ENCODE peak calls at places on chromosomes 4 and X, in five cellular contexts. Y, I, J, M and G are unnamed samples.

GRCh38 chr4:6235901-6236625 is 33.6 kb upstream of the WFS1 start:
- DNase-seq in Y (no peak), I (no peak), J (no peak), M (no peak), G (no peak)

GRCh38 chr4:41839945-41840854 is 91.7 kb upstream of the PHOX2B start:
- DNase-seq in Y (no peak), I (no peak), M (no peak), J (no peak), G (no peak)

GRCh38 chrX:123219916-123220315 is 35.8 kb downstream of the GRIA3 start:
- DNase-seq in I (no peak), Y (peak), J (no peak), M (peak), G (no peak)

GRCh38 chrX:40570346-40571093 is 10.2 kb upstream of the ATP6AP2 start:
- DNase-seq in Y (no peak), J (no peak), M (no peak), I (no peak), G (no peak)

GRCh38 chr4:1009647-1010521 is 1.5 kb upstream of the FGFRL1 start:
- DNase-seq in J (peak), M (peak), Y (peak), I (peak), G (peak)

GRCh38 chr4:165827018-165827417 is 46.0 kb upstream of the TLL1 start:
- DNase-seq in J (no peak), M (no peak), I (no peak), Y (no peak), G (no peak)

GRCh38 chrX:20267924-20268701 is 1.4 kb upstream of the RPS6KA3 start:
- DNase-seq in Y (peak), J (peak), M (peak), I (peak), G (peak)

GRCh38 chr4:77636902-77637301 is 31.3 kb downstream of the CXCL13 start:
- DNase-seq in Y (no peak), J (no peak), I (no peak), M (no peak), G (peak)

GRCh38 chrX:44904542-44905115 is 31.6 kb downstream of the KDM6A start:
- DNase-seq in I (no peak), J (no peak), M (no peak), Y (no peak), G (no peak)

GRCh38 chr4:13866881-13867280 is 239.4 kb upstream of the BOD1L1 start:
- DNase-seq in I (no peak), M (no peak), Y (no peak), J (no peak), G (no peak)

GRCh38 chr4:56782019-56782418 is 39.5 kb downstream of the SPINK2 start:
- DNase-seq in I (no peak), Y (no peak), M (no peak), J (no peak), G (no peak)

GRCh38 chr4:83112678-83113428 is 1.7 kb downstream of the PLAC8 start:
- DNase-seq in M (no peak), J (no peak), Y (no peak), I (no peak), G (no peak)

GRCh38 chr4:125392683-125393082 is 77.9 kb downstream of the FAT4 start:
- DNase-seq in I (no peak), J (no peak), M (no peak), Y (no peak), G (no peak)

GRCh38 chr4:115920637-115921036 is 807.2 kb upstream of the NDST4 start:
- DNase-seq in M (no peak), I (no peak), Y (no peak), J (no peak), G (no peak)

GRCh38 chr4:30757357-30757756 is 37.2 kb downstream of the PCDH7 start:
- DNase-seq in J (no peak), I (no peak), M (no peak), Y (no peak), G (no peak)

GRCh38 chr4:42428036-42428435 is 30.7 kb downstream of the SHISA3 start:
- DNase-seq in M (no peak), J (no peak), Y (no peak), I (no peak), G (no peak)

GRCh38 chr4:131644619-131645018 is 1504.5 kb upstream of the PCDH10 start:
- DNase-seq in M (no peak), Y (no peak), I (no peak), J (peak), G (no peak)

GRCh38 chr4:7157666-7158065 is 34.7 kb upstream of the SORCS2 start:
- DNase-seq in Y (peak), M (peak), J (no peak), I (peak), G (no peak)

GRCh38 chrX:120797201-120797938 is 78.3 kb downstream of the CT47B1 start:
- DNase-seq in Y (no peak), J (no peak), M (no peak), I (no peak), G (no peak)

GRCh38 chr4:142595222-142595871 is 250.8 kb downstream of the INPP4B start:
- DNase-seq in Y (no peak), J (no peak), M (no peak), I (no peak), G (peak)

GRCh38 chrX:52359614-52360232 is 9.1 kb upstream of the XAGE2 start:
- DNase-seq in I (no peak), J (no peak), Y (no peak), M (no peak), G (no peak)

GRCh38 chr4:146952896-146953295 is 7.2 kb upstream of the TTC29 start:
- DNase-seq in M (no peak), I (no peak), Y (no peak), J (no peak), G (no peak)

GRCh38 chr4:6750302-6751221 is 32.0 kb upstream of the KIAA0232 start:
- DNase-seq in Y (no peak), J (no peak), M (no peak), I (no peak), G (peak)

GRCh38 chr4:145732895-145733880 is 53.2 kb downstream of the C4orf51 start:
- DNase-seq in I (peak), Y (peak), J (peak), M (peak), G (peak)
- TF ChIP-seq POLR2A in I (peak), Y (peak), J (peak), M (no peak), G (peak)

GRCh38 chr4:3340038-3340702 is 47.3 kb downstream of the RGS12 start:
- DNase-seq in Y (no peak), J (no peak), I (no peak), M (peak), G (no peak)

GRCh38 chr4:3342182-3342854 is 49.5 kb downstream of the RGS12 start:
- DNase-seq in Y (no peak), M (peak), J (no peak), I (no peak), G (no peak)

GRCh38 chr4:3339566-3339965 is 46.7 kb downstream of the RGS12 start:
- DNase-seq in Y (no peak), I (no peak), M (no peak), J (no peak), G (no peak)

GRCh38 chr4:3341760-3342159 is 48.9 kb downstream of the RGS12 start:
- DNase-seq in J (no peak), M (peak), Y (no peak), I (no peak), G (no peak)

DNA sequence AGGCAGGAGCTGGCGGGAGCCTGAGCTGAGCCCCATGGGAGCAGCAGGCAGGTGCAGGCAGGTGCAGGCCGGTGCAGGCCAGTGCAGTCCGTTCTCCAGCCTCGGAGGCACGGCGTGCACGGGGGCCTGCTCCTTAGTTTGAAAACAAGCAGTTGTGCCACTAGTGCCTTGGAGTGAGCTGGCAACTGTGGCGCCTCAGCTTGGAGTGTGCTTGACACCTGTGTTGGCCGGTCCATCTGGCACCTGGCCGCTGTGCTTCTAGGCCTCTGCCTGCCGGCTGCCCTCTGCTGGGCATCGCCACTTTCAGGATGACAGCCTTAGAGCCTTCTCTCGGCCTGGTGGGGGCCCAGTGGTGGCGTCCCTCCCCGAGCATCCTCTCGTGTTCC is 47.9 kb downstream of the RGS12 start:
- DNase-seq in I (no peak), Y (no peak), M (peak), J (no peak), G (peak)
- TF ChIP-seq CTCF in I (no peak), Y (no peak), M (peak), J (peak), G (peak)

GRCh38 chr4:123396294-123397275 is at the start of gene SPRY1:
- DNase-seq in J (peak), Y (peak), I (peak), M (peak), G (peak)
- TF ChIP-seq POLR2A in J (peak), Y (peak), I (peak), M (peak), G (peak)

DNA sequence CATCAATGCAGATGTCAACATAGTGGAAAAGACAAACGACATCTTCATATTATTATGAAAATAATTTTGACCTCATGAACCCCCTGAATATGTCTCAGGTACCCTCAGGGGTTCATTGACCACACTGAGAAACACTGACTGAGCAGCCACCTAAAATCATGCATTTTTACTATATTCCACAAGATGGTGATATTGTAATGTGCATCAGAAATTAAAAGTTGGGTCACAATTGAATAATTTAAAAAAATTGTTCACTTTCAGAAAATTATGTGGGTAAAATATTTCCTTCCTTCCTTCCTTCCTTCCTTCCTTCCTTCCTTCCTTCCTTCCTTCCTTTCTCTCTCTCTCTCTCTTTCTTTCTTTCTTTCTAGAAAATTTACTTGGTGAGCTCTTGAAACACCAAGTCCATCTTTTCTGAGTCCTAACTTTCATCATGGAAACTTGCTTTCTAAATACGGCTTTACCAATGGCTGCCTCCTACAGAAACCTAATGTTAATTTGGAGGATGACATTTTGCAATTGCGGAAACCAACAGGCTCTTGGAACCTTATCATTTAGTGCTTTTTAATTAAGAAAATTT is 103.6 kb downstream of the RTL3 start:
- DNase-seq in M (no peak), I (no peak), Y (no peak), J (no peak), G (no peak)
- TF ChIP-seq CTCF in M (peak), I (peak), Y (peak), J (no peak), G (no peak)

DNA sequence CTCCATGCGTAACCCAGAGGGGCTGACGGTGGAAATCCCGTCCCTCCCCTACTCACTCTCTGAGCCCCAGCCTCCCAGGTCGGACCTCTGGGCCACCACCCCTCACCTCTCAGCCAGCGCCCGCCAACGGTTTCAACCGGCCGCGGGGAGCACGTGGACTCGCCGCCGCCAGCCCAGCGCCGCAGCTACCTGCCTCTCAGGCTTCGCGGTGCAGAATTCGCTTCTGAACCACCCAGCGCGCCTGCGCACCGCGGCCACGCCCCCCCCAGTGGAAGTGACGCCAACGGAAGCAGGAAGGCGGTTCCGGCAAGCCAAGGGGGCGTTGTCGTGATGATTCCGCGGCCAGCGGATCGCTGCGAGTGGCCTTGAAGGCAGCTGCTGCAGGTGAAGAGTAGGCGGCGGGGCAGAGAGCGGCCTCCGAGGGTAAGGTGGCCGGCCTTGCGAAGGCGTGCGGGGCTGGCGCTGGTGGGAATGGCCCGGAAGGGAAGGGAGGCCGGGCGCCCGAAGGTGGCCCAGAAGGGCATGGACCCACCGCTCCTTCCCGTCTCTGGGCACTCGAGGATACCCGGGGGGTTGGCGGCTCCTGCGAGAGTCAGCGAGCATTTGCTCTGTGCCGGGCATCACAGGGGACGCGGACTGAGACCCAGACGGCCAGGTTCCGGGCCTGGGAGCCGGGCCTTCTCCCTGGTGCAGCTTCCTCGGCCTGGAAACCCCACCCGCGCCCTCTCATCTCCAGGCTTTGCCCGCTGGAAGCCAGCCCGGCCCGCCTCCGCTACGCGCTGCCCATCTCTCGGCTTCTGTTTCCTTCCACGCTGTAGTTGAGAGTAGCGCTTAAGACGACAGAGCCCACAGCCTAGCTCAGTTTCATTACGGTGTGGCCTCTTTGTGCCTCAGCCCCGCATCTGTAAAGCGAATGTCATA is at the start of the genes LYAR and ZBTB49:
- DNase-seq in M (peak), Y (peak), I (peak), J (peak), G (peak)
- TF ChIP-seq POLR2A in M (no peak), Y (peak), I (peak), J (peak), G (peak)

DNA sequence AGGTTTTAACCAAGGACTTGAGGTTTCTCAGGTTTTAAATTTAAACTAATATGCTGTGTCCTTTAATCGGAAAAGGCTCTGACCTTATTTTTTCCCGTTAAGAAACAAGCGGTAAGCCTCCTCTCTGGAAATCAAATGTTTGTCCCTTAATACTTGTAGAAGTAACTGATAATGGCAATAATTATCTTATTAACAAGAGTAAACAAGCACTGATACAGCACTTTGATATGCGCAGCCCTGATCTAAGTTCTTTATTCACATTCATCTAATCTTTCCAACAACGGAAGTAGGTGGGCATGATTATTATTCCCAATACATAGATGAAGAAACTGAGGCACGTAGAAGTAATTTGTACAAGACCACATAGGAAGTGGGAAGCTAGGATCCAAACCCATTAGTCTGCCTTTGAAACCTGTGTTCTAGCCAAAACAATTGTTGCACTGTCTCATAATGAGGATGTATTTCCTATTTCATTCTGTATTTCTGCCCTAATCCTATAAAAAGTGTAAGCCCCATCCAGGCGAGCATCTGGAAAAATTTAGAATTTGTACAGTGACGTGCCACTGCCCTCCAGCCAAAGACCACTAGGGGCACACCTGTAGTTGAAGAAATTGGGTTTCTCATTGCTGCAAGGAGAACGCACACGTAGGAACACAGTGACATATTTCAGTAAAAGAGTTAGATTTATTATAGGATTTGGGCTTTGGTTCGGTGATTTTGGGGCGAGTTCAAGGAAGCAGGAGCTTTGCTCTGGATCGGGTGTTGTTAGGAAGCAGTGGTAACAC is 605 bp downstream of the CXorf58 start:
- DNase-seq in Y (no peak), I (no peak), J (no peak), M (no peak), G (no peak)
- TF ChIP-seq CTCF in Y (no peak), I (peak), J (peak), M (no peak), G (no peak)

GRCh38 chr4:150683775-150684350 is 101.9 kb downstream of the MAB21L2 start:
- DNase-seq in M (no peak), Y (no peak), J (no peak), I (no peak), G (no peak)

GRCh38 chr4:150673793-150674192 is 91.8 kb downstream of the MAB21L2 start:
- DNase-seq in J (no peak), M (no peak), I (no peak), Y (no peak), G (no peak)

GRCh38 chr4:150682126-150682525 is 100.2 kb downstream of the MAB21L2 start:
- DNase-seq in M (no peak), Y (no peak), J (no peak), I (no peak), G (no peak)

GRCh38 chr4:150679018-150679766 is 97.2 kb downstream of the MAB21L2 start:
- DNase-seq in M (no peak), I (no peak), Y (no peak), J (no peak), G (no peak)

DNA sequence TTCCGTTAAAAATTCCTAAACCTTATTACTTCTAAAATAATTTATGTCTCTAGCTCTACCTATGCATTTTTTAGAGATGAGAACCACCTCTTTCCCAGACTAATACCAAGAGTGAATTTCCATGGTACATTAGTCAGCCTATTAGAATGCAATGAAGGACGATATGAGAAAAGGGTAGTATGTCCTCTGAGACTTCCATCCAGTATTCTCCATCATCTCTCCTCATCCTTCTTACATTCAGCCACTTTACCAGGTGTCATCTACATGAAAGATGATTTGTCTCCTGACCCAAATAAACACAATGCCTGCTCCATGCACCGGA is 97.8 kb downstream of the MAB21L2 start:
- DNase-seq in M (no peak), I (no peak), Y (no peak), J (no peak), G (no peak)
- TF ChIP-seq POLR2A in M (no peak), I (no peak), Y (no peak), J (no peak), G (no peak)

GRCh38 chrX:1813809-1814208 is 198.9 kb downstream of the ASMT start:
- DNase-seq in I (peak), M (no peak), J (no peak), Y (no peak), G (no peak)

GRCh38 chrX:1807301-1807731 is 192.5 kb downstream of the ASMT start:
- DNase-seq in M (no peak), J (peak), Y (no peak), I (no peak), G (no peak)

DNA sequence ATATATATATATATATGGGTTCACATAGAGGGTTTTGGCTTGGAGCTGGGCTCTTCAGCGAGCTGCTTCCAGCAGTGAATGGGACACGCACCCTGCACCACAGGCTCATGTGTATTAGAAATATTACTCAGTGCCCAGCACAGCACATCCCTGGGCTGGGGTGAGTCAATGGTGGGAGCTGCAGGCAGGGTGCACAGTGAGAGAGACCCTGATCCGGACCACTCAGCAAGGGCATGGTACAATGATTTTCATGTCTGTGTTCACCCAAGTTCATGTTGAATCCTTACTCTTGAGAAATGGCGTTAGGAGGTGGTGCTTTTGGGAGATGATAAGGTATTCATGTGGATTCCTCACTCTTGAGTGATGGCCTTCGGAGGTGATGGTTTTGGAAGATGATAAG is 194.7 kb downstream of the ASMT start:
- DNase-seq in M (no peak), Y (no peak), I (no peak), J (no peak), G (no peak)
- TF ChIP-seq CTCF in M (no peak), Y (no peak), I (no peak), J (no peak), G (no peak)

DNA sequence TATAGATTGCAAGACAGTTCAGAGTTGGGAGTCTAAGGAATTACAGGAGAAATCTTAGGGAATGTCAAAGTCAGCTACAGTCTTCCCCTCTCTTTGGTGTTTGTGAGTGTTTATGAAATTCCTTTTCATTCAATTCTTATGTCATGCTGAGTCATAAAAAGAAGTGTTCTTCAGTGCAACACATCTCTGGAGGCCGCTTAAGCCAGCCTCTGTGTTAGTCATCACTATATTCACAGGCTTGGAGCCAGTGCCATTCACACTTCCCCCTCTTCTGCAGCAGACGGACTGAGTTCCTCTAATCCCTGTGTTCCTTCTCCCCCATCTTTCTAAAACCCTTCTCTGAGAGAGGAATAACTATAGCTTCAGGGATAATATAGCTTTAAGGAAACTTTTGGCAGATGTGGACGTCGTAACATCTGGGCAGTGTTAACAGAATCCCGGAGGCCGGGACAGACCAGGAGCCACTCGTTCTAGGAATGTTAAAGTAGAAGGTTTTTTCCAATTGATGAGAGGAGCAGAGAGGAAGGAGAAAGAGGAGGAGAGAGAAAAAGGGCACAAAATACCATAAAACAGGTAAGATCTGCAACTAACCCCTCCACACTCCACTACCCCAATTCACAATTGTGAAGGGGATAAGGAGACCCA is at the start of gene SRPX2:
- DNase-seq in I (peak), J (no peak), M (peak), Y (peak), G (no peak)
- TF ChIP-seq POLR2A in I (no peak), J (no peak), M (no peak), Y (no peak), G (peak)